ENCODE peak calls at places on chromosomes 5 and 9, in eight cellular contexts. One of them, this sample, is unnamed.

GRCh38 chr5:137037848-137038247 is 461.3 kb downstream of the SPOCK1 start:
- DNase-seq in GM23248: no peak
- DNase-seq in activated gamma-delta T cell treated with Interleukin-2 at 50 U/mL for 16 hours: no peak
- DNase-seq in iPS DF 19.7: no peak
- DNase-seq in mucosa of gallbladder: no peak
- DNase-seq in stimulated activated CD4-positive, alpha-beta T cell treated with anti-CD3 and anti-CD28 coated beads, Interleukin-2, amount 100 ng/mL, for 48 hours: no peak
- DNase-seq in psoas muscle: no peak
- DNase-seq in coronary artery: no peak
- DNase-seq in this sample: no peak

GRCh38 chr5:136089804-136090203 is 42.8 kb upstream of the SMAD5 start:
- DNase-seq in GM23248: no peak
- DNase-seq in activated gamma-delta T cell treated with Interleukin-2 at 50 U/mL for 16 hours: no peak
- DNase-seq in coronary artery: no peak
- DNase-seq in stimulated activated CD4-positive, alpha-beta T cell treated with anti-CD3 and anti-CD28 coated beads, Interleukin-2, amount 100 ng/mL, for 48 hours: no peak
- DNase-seq in psoas muscle: no peak
- DNase-seq in mucosa of gallbladder: no peak
- DNase-seq in iPS DF 19.7: no peak
- DNase-seq in this sample: no peak

GRCh38 chr9:89978185-89978584 is 373.4 kb downstream of the GADD45G start:
- DNase-seq in stimulated activated CD4-positive, alpha-beta T cell treated with anti-CD3 and anti-CD28 coated beads, Interleukin-2, amount 100 ng/mL, for 48 hours: no peak
- DNase-seq in activated gamma-delta T cell treated with Interleukin-2 at 50 U/mL for 16 hours: no peak
- DNase-seq in iPS DF 19.7: peak; percentile 20
- DNase-seq in psoas muscle: no peak
- DNase-seq in mucosa of gallbladder: no peak
- DNase-seq in coronary artery: no peak
- DNase-seq in GM23248: peak; percentile 45
- DNase-seq in this sample: peak; percentile 38

GRCh38 chr5:128085413-128085812 is 1.8 kb downstream of the SLC12A2 start:
- DNase-seq in stimulated activated CD4-positive, alpha-beta T cell treated with anti-CD3 and anti-CD28 coated beads, Interleukin-2, amount 100 ng/mL, for 48 hours: no peak
- DNase-seq in psoas muscle: no peak
- DNase-seq in GM23248: no peak
- DNase-seq in activated gamma-delta T cell treated with Interleukin-2 at 50 U/mL for 16 hours: no peak
- DNase-seq in coronary artery: no peak
- DNase-seq in iPS DF 19.7: no peak
- DNase-seq in mucosa of gallbladder: no peak
- DNase-seq in this sample: no peak

GRCh38 chr5:65903581-65903980 is 22.8 kb upstream of the ERBIN start:
- DNase-seq in coronary artery: no peak
- DNase-seq in stimulated activated CD4-positive, alpha-beta T cell treated with anti-CD3 and anti-CD28 coated beads, Interleukin-2, amount 100 ng/mL, for 48 hours: no peak
- DNase-seq in activated gamma-delta T cell treated with Interleukin-2 at 50 U/mL for 16 hours: no peak
- DNase-seq in GM23248: no peak
- DNase-seq in iPS DF 19.7: no peak
- DNase-seq in psoas muscle: no peak
- DNase-seq in mucosa of gallbladder: no peak
- DNase-seq in this sample: no peak

GRCh38 chr9:134912126-134912840 is 5.4 kb downstream of the FCN1 start:
- DNase-seq in mucosa of gallbladder: no peak
- DNase-seq in iPS DF 19.7: no peak
- DNase-seq in psoas muscle: no peak
- DNase-seq in stimulated activated CD4-positive, alpha-beta T cell treated with anti-CD3 and anti-CD28 coated beads, Interleukin-2, amount 100 ng/mL, for 48 hours: no peak
- DNase-seq in coronary artery: peak; percentile 49
- DNase-seq in activated gamma-delta T cell treated with Interleukin-2 at 50 U/mL for 16 hours: no peak
- DNase-seq in GM23248: no peak
- DNase-seq in this sample: no peak

GRCh38 chr5:59115345-59115744 is 532.5 kb downstream of the RAB3C start:
- DNase-seq in stimulated activated CD4-positive, alpha-beta T cell treated with anti-CD3 and anti-CD28 coated beads, Interleukin-2, amount 100 ng/mL, for 48 hours: no peak
- DNase-seq in coronary artery: no peak
- DNase-seq in psoas muscle: no peak
- DNase-seq in mucosa of gallbladder: no peak
- DNase-seq in activated gamma-delta T cell treated with Interleukin-2 at 50 U/mL for 16 hours: no peak
- DNase-seq in iPS DF 19.7: no peak
- DNase-seq in GM23248: peak; percentile 36
- DNase-seq in this sample: no peak

GRCh38 chr9:86682240-86682639 is 265.1 kb downstream of the GAS1 start:
- DNase-seq in coronary artery: no peak
- DNase-seq in iPS DF 19.7: no peak
- DNase-seq in GM23248: no peak
- DNase-seq in psoas muscle: no peak
- DNase-seq in stimulated activated CD4-positive, alpha-beta T cell treated with anti-CD3 and anti-CD28 coated beads, Interleukin-2, amount 100 ng/mL, for 48 hours: no peak
- DNase-seq in mucosa of gallbladder: no peak
- DNase-seq in activated gamma-delta T cell treated with Interleukin-2 at 50 U/mL for 16 hours: no peak
- DNase-seq in this sample: no peak

GRCh38 chr9:34413229-34413852 is 36.6 kb upstream of the MYORG start:
- DNase-seq in mucosa of gallbladder: peak; percentile 31
- DNase-seq in psoas muscle: no peak
- DNase-seq in GM23248: peak; percentile 57
- DNase-seq in iPS DF 19.7: no peak
- DNase-seq in activated gamma-delta T cell treated with Interleukin-2 at 50 U/mL for 16 hours: no peak
- DNase-seq in coronary artery: no peak
- DNase-seq in stimulated activated CD4-positive, alpha-beta T cell treated with anti-CD3 and anti-CD28 coated beads, Interleukin-2, amount 100 ng/mL, for 48 hours: peak; percentile 45
- DNase-seq in this sample: no peak